ENCODE peak calls at places on chromosomes 13 and 19, in five cellular contexts. X is substantia nigra, A is cardiac muscle cell, Y is RWPE1, G is SJSA1. N is an unnamed sample.

GRCh38 chr13:38641164-38641948 is 45.5 kb upstream of the FREM2 start:
- DNase-seq in X (no peak), A (peak), Y (no peak), G (no peak), N (no peak)

GRCh38 chr19:27843861-27844260 is 1369.1 kb downstream of the UQCRFS1 start:
- DNase-seq in X (no peak), A (no peak), Y (no peak), G (no peak), N (no peak)

GRCh38 chr13:21657538-21657937 is 13.3 kb upstream of the FGF9 start:
- DNase-seq in X (no peak), A (peak), Y (peak), G (peak), N (no peak)

GRCh38 chr19:35633727-35634440 is 5.0 kb downstream of the RBM42 start:
- DNase-seq in X (no peak), A (no peak), Y (no peak), G (no peak), N (no peak)

GRCh38 chr13:54029226-54029625 is 1000.6 kb downstream of the OLFM4 start:
- DNase-seq in X (no peak), A (no peak), Y (peak), G (no peak), N (no peak)

GRCh38 chr13:85333511-85333910 is 465.7 kb downstream of the SLITRK6 start:
- DNase-seq in X (no peak), A (no peak), Y (no peak), G (no peak), N (no peak)

GRCh38 chr13:99214691-99215090 is 14.0 kb downstream of the UBAC2 start:
- DNase-seq in X (no peak), A (no peak), Y (no peak), G (peak), N (no peak)

GRCh38 chr13:80562423-80562822 is 221.5 kb upstream of the SPRY2 start:
- DNase-seq in X (no peak), A (no peak), Y (no peak), G (no peak), N (no peak)

GRCh38 chr13:30441304-30441703 is 19.0 kb downstream of the UBE2L5 start:
- DNase-seq in X (no peak), A (no peak), Y (no peak), G (no peak), N (no peak)

GRCh38 chr19:996051-996838 is 4.0 kb upstream of the GRIN3B start:
- DNase-seq in X (no peak), A (peak), Y (peak), G (no peak), N (no peak)

GRCh38 chr19:51407631-51408131 is 9.8 kb downstream of the SIGLEC10 start:
- DNase-seq in X (no peak), A (peak), Y (peak), G (no peak), N (no peak)

GRCh38 chr19:40702337-40703012 is 12.0 kb upstream of the NUMBL start:
- DNase-seq in X (no peak), A (peak), Y (no peak), G (no peak), N (no peak)

GRCh38 chr13:71865858-71866172 is 1.2 kb downstream of the DACH1 start:
- DNase-seq in X (no peak), A (peak), Y (no peak), G (no peak), N (no peak)

GRCh38 chr13:33782631-33783030 is 35.3 kb upstream of the RFC3 start:
- DNase-seq in X (no peak), A (no peak), Y (no peak), G (no peak), N (no peak)

GRCh38 chr19:11194173-11194572 is 3.2 kb downstream of the KANK2 start:
- DNase-seq in X (no peak), A (no peak), Y (no peak), G (no peak), N (no peak)

GRCh38 chr19:51690359-51691121 is 2.6 kb upstream of the SPACA6 start:
- DNase-seq in X (peak), A (peak), Y (no peak), G (peak), N (no peak)

GRCh38 chr19:40539070-40539469 is 37.6 kb upstream of the SHKBP1 start:
- DNase-seq in X (no peak), A (no peak), Y (no peak), G (no peak), N (no peak)

GRCh38 chr13:79328510-79328909 is 77.5 kb downstream of the RBM26 start:
- DNase-seq in X (no peak), A (no peak), Y (no peak), G (no peak), N (no peak)

GRCh38 chr19:35168261-35168660 is 13.7 kb downstream of the FXYD5 start:
- DNase-seq in X (no peak), A (no peak), Y (peak), G (peak), N (no peak)

GRCh38 chr19:45098521-45099464 is 5.8 kb downstream of the PPP1R37 start:
- DNase-seq in X (peak), A (peak), Y (no peak), G (no peak), N (no peak)

GRCh38 chr19:18605546-18606280 is 886 bp downstream of the CRLF1 start:
- DNase-seq in X (no peak), A (no peak), Y (no peak), G (no peak), N (no peak)

GRCh38 chr13:48068952-48069351 is 26.0 kb downstream of the MED4 start:
- DNase-seq in X (no peak), A (no peak), Y (no peak), G (no peak), N (no peak)

GRCh38 chr13:70960841-70961443 is 852.7 kb upstream of the KLHL1 start:
- DNase-seq in X (no peak), A (peak), Y (no peak), G (no peak), N (peak)

GRCh38 chr13:25738342-25738771 is 313.5 kb downstream of the SHISA2 start:
- DNase-seq in X (no peak), A (peak), Y (no peak), G (no peak), N (no peak)

GRCh38 chr19:54905411-54905810 is 537 bp upstream of the NCR1 start:
- DNase-seq in X (no peak), A (no peak), Y (no peak), G (no peak), N (no peak)

GRCh38 chr13:97194473-97194872 is 27.7 kb upstream of the MBNL2 start:
- DNase-seq in X (no peak), A (peak), Y (peak), G (peak), N (peak)

GRCh38 chr19:35990771-35991730 is 3.9 kb upstream of the SDHAF1 start:
- DNase-seq in X (no peak), A (no peak), Y (no peak), G (no peak), N (no peak)

GRCh38 chr19:44753932-44754742 is 5.6 kb downstream of the BCL3 start:
- DNase-seq in X (no peak), A (peak), Y (peak), G (peak), N (no peak)

GRCh38 chr19:15452111-15453047 is 2.6 kb upstream of the WIZ start:
- DNase-seq in X (no peak), A (peak), Y (peak), G (peak), N (no peak)

GRCh38 chr19:13172335-13173128 is 22.3 kb downstream of the IER2 start:
- DNase-seq in X (no peak), A (peak), Y (peak), G (peak), N (peak)

GRCh38 chr19:3403489-3404323 is 37.3 kb downstream of the NFIC start:
- DNase-seq in X (peak), A (peak), Y (no peak), G (peak), N (peak)

GRCh38 chr19:38557205-38557799 is 60.5 kb downstream of the MAP4K1 start:
- DNase-seq in X (no peak), A (no peak), Y (no peak), G (no peak), N (no peak)